ENCODE peak calls at places on chromosomes 3 and 15, in seven cellular contexts. I is MM.1S, Q is B cell, Z is AG04450, B is mammary epithelial cell, R is cardiac fibroblast, F is GM20000. M is an unnamed sample.

GRCh38 chr3:183826854-183827253 is 1.5 kb upstream of the MAP6D1 start:
- DNase-seq in Q (no peak), B (no peak), F (no peak), I (no peak), Z (no peak), R (no peak), M (no peak)

GRCh38 chr3:187227658-187228258 is 30.5 kb downstream of the RTP1 start:
- DNase-seq in I (no peak), Q (no peak), R (peak), F (no peak), Z (peak), B (peak), M (peak)

GRCh38 chr15:73127302-73127936 is 75.2 kb downstream of the NEO1 start:
- DNase-seq in R (peak), F (peak), B (peak), Z (no peak), I (peak), Q (peak), M (no peak)

GRCh38 chr3:188954590-188955208 is 217.1 kb upstream of the TPRG1 start:
- DNase-seq in F (peak), B (peak), Z (peak), R (peak), I (peak), Q (peak), M (peak)

GRCh38 chr15:51299187-51300015 is 39.0 kb downstream of the CYP19A1 start:
- DNase-seq in F (no peak), Q (no peak), Z (no peak), R (no peak), B (no peak), I (no peak), M (no peak)

GRCh38 chr3:77687545-77687944 is 647.6 kb downstream of the ROBO2 start:
- DNase-seq in Q (no peak), I (no peak), B (no peak), Z (no peak), R (no peak), F (no peak), M (no peak)

GRCh38 chr3:46496745-46497555 is 826 bp upstream of the RTP3 start:
- DNase-seq in R (no peak), Q (peak), Z (no peak), F (peak), B (no peak), I (peak), M (no peak)

GRCh38 chr3:57164606-57165573 is at the start of gene IL17RD:
- DNase-seq in Z (peak), F (peak), Q (peak), B (peak), I (peak), R (peak), M (no peak)

GRCh38 chr15:47750030-47750739 is 32.9 kb downstream of the SEMA6D start:
- DNase-seq in I (peak), R (peak), Z (peak), F (no peak), B (peak), Q (no peak), M (peak)

GRCh38 chr15:59180946-59181345 is 25.7 kb upstream of the LDHAL6B start:
- DNase-seq in I (no peak), Z (no peak), R (peak), Q (no peak), B (no peak), F (no peak), M (peak)

GRCh38 chr3:173529062-173529711 is 131.6 kb downstream of the NLGN1 start:
- DNase-seq in I (peak), R (peak), B (peak), Q (no peak), F (peak), Z (no peak), M (no peak)

GRCh38 chr15:27561816-27562215 is 537.3 kb downstream of the OCA2 start:
- DNase-seq in Q (no peak), R (no peak), Z (no peak), F (no peak), B (no peak), I (no peak), M (no peak)

GRCh38 chr15:37056168-37056893 is 44.0 kb downstream of the MEIS2 start:
- DNase-seq in I (no peak), B (no peak), Z (no peak), Q (no peak), F (no peak), R (peak), M (no peak)

GRCh38 chr3:172467170-172467824 is 19.0 kb upstream of the GHSR start:
- DNase-seq in B (peak), Z (no peak), I (no peak), Q (no peak), F (no peak), R (peak), M (peak)

GRCh38 chr3:182440101-182440500 is 353.2 kb upstream of the ATP11B start:
- DNase-seq in B (peak), I (no peak), Q (no peak), R (no peak), Z (no peak), F (no peak), M (no peak)

GRCh38 chr3:14914777-14915113 is 32.6 kb upstream of the NR2C2 start:
- DNase-seq in Z (no peak), B (no peak), F (no peak), Q (no peak), I (no peak), R (no peak), M (no peak)

GRCh38 chr3:80263260-80263659 is 495.5 kb upstream of the ROBO1 start:
- DNase-seq in B (no peak), R (no peak), F (no peak), Q (no peak), Z (no peak), I (no peak), M (no peak)

GRCh38 chr3:69460034-69460433 is 74.1 kb upstream of the FRMD4B start:
- DNase-seq in Z (no peak), I (no peak), F (no peak), Q (no peak), B (peak), R (no peak), M (no peak)

GRCh38 chr3:136327671-136328070 is 77.5 kb downstream of the PCCB start:
- DNase-seq in B (no peak), R (no peak), F (no peak), Z (no peak), I (no peak), Q (no peak), M (no peak)

GRCh38 chr3:149830902-149831301 is 17.9 kb downstream of the RNF13 start:
- DNase-seq in F (no peak), I (no peak), R (no peak), Z (no peak), Q (no peak), B (no peak), M (no peak)

GRCh38 chr3:101243285-101244211 is 76.8 kb downstream of the IMPG2 start:
- DNase-seq in Z (no peak), B (no peak), I (no peak), F (no peak), R (no peak), Q (no peak), M (peak)

GRCh38 chr3:182533394-182533793 is 259.9 kb upstream of the ATP11B start:
- DNase-seq in I (no peak), Q (no peak), B (peak), R (no peak), Z (no peak), F (no peak), M (no peak)

GRCh38 chr15:25810631-25811077 is 52.5 kb downstream of the ATP10A start:
- DNase-seq in Z (no peak), I (peak), R (no peak), B (no peak), F (no peak), Q (no peak), M (no peak)

GRCh38 chr3:105700575-105700974 is 168.2 kb downstream of the CBLB start:
- DNase-seq in Z (no peak), B (no peak), R (no peak), Q (no peak), F (no peak), I (no peak), M (no peak)

GRCh38 chr15:35038655-35039534 is 46.2 kb downstream of the NANOGP8 start:
- DNase-seq in Z (no peak), F (no peak), Q (no peak), B (peak), R (peak), I (no peak), M (peak)

GRCh38 chr15:101056366-101057334 is 137.5 kb downstream of the LRRK1 start:
- DNase-seq in F (no peak), Z (no peak), B (no peak), Q (peak), I (no peak), R (no peak), M (no peak)

GRCh38 chr3:71601811-71602210 is 18.3 kb upstream of the FOXP1 start:
- DNase-seq in F (no peak), Z (no peak), Q (no peak), I (no peak), B (peak), R (peak), M (peak)

GRCh38 chr15:51493892-51494291 is 128.7 kb downstream of the DMXL2 start:
- DNase-seq in Q (no peak), F (no peak), Z (peak), R (peak), I (no peak), B (no peak), M (no peak)

GRCh38 chr15:33871911-33872760 is 96.2 kb upstream of the CHRM5 start:
- DNase-seq in B (no peak), R (peak), I (no peak), Q (no peak), F (no peak), Z (no peak), M (no peak)

GRCh38 chr15:90864507-90864906 is 3.9 kb upstream of the FURIN start:
- DNase-seq in B (no peak), Z (no peak), Q (no peak), F (no peak), I (no peak), R (no peak), M (no peak)

GRCh38 chr3:50405249-50405648 is 45.9 kb upstream of the TMEM115 start:
- DNase-seq in Z (no peak), I (peak), F (no peak), B (no peak), Q (no peak), R (no peak), M (no peak)

GRCh38 chr3:109803274-109803673 is 465.9 kb upstream of the DPPA4 start:
- DNase-seq in R (no peak), Q (no peak), I (no peak), F (no peak), B (peak), Z (no peak), M (no peak)

GRCh38 chr3:27877122-27878011 is 155.2 kb upstream of the EOMES start:
- DNase-seq in F (no peak), B (no peak), Q (no peak), I (no peak), R (no peak), Z (no peak), M (no peak)
- TF ChIP-seq CTCF in F (no peak), B (no peak), Q (no peak), I (no peak), R (no peak), Z (no peak), M (no peak)

DNA sequence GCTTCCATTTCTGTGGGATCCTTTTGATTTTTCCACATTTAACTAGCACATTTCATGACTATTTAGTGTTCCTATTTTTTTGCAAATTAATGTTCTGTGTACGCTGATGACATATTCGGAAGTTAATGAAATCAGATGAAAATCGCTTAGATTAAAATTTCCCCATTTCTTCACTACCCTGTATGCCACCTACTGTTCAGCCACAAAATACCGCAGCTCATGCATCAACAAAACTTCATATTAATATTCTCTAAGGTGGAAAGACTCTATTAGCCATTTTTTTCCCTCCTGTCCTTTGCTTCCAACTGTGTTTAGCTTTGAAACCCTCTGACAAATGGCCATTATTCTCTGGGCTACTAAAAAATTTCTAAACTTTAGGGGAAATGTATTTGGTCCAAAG is 300.6 kb downstream of the MECOM start:
- DNase-seq in F (no peak), R (no peak), B (no peak), Q (no peak), Z (no peak), I (no peak), M (no peak)
- TF ChIP-seq CTCF in F (no peak), R (peak), B (no peak), Q (no peak), Z (peak), I (peak), M (peak)

DNA sequence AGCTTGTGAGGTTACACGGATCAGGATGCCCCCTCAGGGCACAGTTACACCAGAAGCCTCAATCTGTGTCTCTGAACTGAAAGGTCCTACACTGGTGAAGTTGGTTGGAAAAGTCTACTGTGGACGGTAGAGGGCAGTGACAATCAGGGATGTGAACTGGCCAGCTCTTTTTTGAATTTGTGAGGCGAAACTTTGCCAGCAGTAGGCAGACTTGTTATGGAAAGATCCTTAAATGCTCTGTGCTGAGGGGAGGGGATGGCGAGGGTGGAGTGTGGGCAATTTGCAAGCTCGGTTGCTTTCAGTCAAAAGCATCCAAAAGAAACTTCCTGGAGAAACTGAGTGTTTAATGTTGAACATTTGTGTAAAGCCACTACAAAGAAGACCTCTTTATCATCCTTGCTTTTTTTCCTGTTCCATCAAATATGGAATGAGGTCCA is 127.4 kb upstream of the ABHD17C start:
- DNase-seq in B (peak), I (peak), F (peak), Z (peak), Q (no peak), R (peak), M (peak)
- TF ChIP-seq CTCF in B (peak), I (peak), F (peak), Z (peak), Q (peak), R (peak), M (peak)

DNA sequence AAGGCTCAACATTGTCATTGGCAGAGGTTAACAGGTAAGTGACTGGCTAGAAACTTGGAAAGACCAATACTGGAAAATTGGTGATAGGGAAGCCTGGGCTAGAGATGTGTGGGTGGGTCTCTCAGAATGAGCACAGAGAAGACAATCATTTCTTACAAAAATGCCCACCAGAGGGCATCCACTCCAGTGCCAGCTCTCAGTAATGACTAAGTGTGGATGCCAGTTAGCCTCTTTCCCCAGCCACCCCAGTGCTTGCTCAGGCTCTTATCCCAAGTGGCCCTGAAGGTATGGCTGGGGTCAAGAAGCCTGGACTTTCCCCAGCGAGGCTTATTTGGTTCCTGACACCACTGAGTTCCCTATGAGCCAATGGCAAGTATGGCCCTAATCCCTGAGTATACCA is 115.9 kb upstream of the ST8SIA2 start:
- DNase-seq in I (peak), F (no peak), B (peak), Z (no peak), R (no peak), Q (no peak), M (no peak)
- TF ChIP-seq CTCF in I (peak), F (no peak), B (peak), Z (peak), R (no peak), Q (no peak), M (peak)

M was measured in HFFc6.